ENCODE peak calls at places on chromosome 16, in eight cellular contexts. H is ovary, L is adrenal gland, Z is suprapubic skin, P is IMR-90, U is esophagus squamous epithelium, M is esophagus muscularis mucosa, F is prostate gland. A is an unnamed sample. For H3K27me3 and H3K4me1, the result is how much of the 10 kb centered on the place peaks cover.

GRCh38 chr16:48013476-48013875 is 142.3 kb downstream of the ABCC12 start:
- DNase-seq in H (no peak), L (no peak), Z (no peak), P (no peak), U (no peak), M (peak), F (no peak), A (no peak)

GRCh38 chr16:4306439-4307214 is 9.2 kb upstream of the GLIS2 start:
- DNase-seq in H (peak), L (no peak), Z (no peak), P (no peak), U (no peak), M (no peak), F (no peak), A (no peak)

GRCh38 chr16:24689128-24689527 is 40.3 kb upstream of the TNRC6A start:
- DNase-seq in H (no peak), L (peak), Z (no peak), P (peak), U (no peak), M (no peak), F (no peak), A (no peak)

GRCh38 chr16:86343111-86343642 is 167.2 kb upstream of the FOXF1 start:
- DNase-seq in H (peak), L (peak), Z (no peak), P (peak), U (no peak), M (peak), F (peak), A (no peak)

GRCh38 chr16:918068-918467 is 52.7 kb downstream of the LMF1 start:
- DNase-seq in H (no peak), L (no peak), Z (no peak), P (peak), U (no peak), M (no peak), F (no peak), A (no peak)

GRCh38 chr16:21260870-21261791 is 17.0 kb downstream of the CRYM start:
- DNase-seq in H (no peak), L (peak), Z (no peak), P (peak), U (no peak), M (no peak), F (no peak), A (no peak)

GRCh38 chr16:1745900-1746692 is 25.2 kb downstream of the NME3 start:
- DNase-seq in H (no peak), L (no peak), Z (no peak), P (peak), U (no peak), M (no peak), F (no peak), A (no peak)

GRCh38 chr16:24773771-24774427 is 44.4 kb downstream of the TNRC6A start:
- DNase-seq in H (no peak), L (no peak), Z (no peak), P (no peak), U (no peak), M (no peak), F (no peak), A (no peak)

GRCh38 chr16:89952551-89952950 is 4.0 kb downstream of the DEF8 start:
- DNase-seq in H (no peak), L (no peak), Z (no peak), P (no peak), U (no peak), M (no peak), F (no peak), A (no peak)

GRCh38 chr16:52463904-52464303 is 83.0 kb downstream of the TOX3 start:
- DNase-seq in H (no peak), L (no peak), Z (no peak), P (no peak), U (no peak), M (no peak), F (no peak), A (no peak)

GRCh38 chr16:88505405-88506082 is 52.5 kb downstream of the ZFPM1 start:
- DNase-seq in H (peak), L (peak), Z (no peak), P (no peak), U (no peak), M (no peak), F (no peak), A (no peak)

GRCh38 chr16:52611817-52612673 is 65.1 kb upstream of the TOX3 start:
- DNase-seq in H (no peak), L (no peak), Z (no peak), P (no peak), U (no peak), M (no peak), F (no peak), A (no peak)

GRCh38 chr16:49704586-49705155 is 151.2 kb downstream of the ZNF423 start:
- DNase-seq in H (no peak), L (no peak), Z (no peak), P (no peak), U (no peak), M (no peak), F (no peak), A (no peak)

GRCh38 chr16:86772231-86772510 is 193.8 kb downstream of the FOXL1 start:
- DNase-seq in H (no peak), L (no peak), Z (no peak), P (peak), U (no peak), M (no peak), F (no peak), A (no peak)

GRCh38 chr16:71401988-71402387 is 39.9 kb downstream of the TLE7 start:
- DNase-seq in H (no peak), L (no peak), Z (no peak), P (no peak), U (no peak), M (no peak), F (no peak), A (no peak)

GRCh38 chr16:67657017-67657608 is 2.9 kb downstream of the ACD start:
- DNase-seq in H (no peak), L (no peak), Z (no peak), P (no peak), U (no peak), M (no peak), F (no peak), A (no peak)

GRCh38 chr16:14069818-14070217 is 1.3 kb upstream of the MRTFB start:
- DNase-seq in H (no peak), L (no peak), Z (no peak), P (no peak), U (no peak), M (no peak), F (no peak), A (no peak)

GRCh38 chr16:16016388-16016964 is 67.1 kb downstream of the ABCC1 start:
- DNase-seq in H (no peak), L (no peak), Z (no peak), P (no peak), U (no peak), M (no peak), F (no peak), A (no peak)

GRCh38 chr16:29876578-29877249 is 13.7 kb upstream of the CDIPT start:
- DNase-seq in H (no peak), L (no peak), Z (no peak), P (no peak), U (no peak), M (no peak), F (no peak), A (no peak)
- H3K27me3 ChIP-seq in H (under half), L (under half), Z (under half), P (under half), U (under half), M (half or more), F (under half), A (half or more)

DNA sequence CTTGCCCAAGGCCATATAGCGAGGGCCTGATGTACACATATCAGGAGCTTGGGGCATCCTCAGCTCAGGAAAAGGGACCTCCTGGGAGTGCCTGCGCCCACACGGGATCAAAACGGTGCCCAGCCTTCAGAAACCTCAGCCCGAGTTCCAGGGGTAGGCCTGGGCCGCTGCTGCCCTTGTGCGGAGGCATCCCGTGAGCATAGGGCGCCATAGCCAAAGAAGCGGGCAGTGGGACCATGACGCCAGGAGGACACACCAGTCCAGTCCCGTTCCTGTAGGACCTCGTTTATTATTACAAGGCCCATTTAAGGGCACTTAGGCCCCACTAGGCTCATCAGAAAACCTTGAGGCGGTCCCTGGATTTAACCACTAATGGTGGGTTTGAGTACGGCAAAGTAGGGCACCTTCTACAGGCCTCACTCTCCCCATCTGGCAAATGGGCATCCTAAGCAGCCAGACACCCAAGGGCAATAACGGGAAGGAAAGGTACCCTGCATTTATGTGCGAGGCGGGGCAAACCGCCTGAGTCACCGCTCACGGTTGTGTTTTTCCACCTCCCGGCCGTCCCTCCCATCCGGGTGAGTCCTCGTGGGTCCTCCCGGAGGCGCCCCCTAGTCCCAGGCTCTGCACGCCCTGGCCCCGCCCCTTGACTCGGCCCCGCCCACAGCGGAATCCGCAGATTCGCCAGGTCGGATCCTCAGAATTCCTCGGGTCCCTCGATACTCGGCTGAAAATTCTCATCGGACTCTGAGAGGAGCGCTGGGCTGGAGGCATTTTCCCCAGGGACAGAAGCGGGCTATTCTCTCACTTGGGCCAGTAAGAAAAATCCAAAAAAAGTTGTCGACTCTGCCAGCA is 726 bp upstream of the SETD1A start:
- DNase-seq in H (peak), L (peak), Z (peak), P (peak), U (no peak), M (no peak), F (peak), A (peak)
- TF ChIP-seq POLR2A in H (no peak), L (no peak), Z (no peak), P (no peak), U (no peak), M (no peak), F (no peak), A (no peak)

GRCh38 chr16:35745191-35745590 is 2285.8 kb downstream of the TP53TG3F start:
- DNase-seq in H (no peak), L (no peak), Z (no peak), P (no peak), U (no peak), M (no peak), F (no peak), A (no peak)
- H3K4me1 ChIP-seq in H (under half), L (under half), Z (under half), P (under half), U (under half), M (under half), F (under half), A (under half)

GRCh38 chr16:55391760-55392375 is 67.9 kb downstream of the IRX6 start:
- DNase-seq in H (no peak), L (no peak), Z (no peak), P (no peak), U (no peak), M (no peak), F (no peak), A (no peak)

GRCh38 chr16:55390838-55391237 is 66.8 kb downstream of the IRX6 start:
- DNase-seq in H (no peak), L (no peak), Z (no peak), P (no peak), U (no peak), M (no peak), F (no peak), A (no peak)

GRCh38 chr16:55392701-55393100 is 68.7 kb downstream of the IRX6 start:
- DNase-seq in H (no peak), L (no peak), Z (no peak), P (no peak), U (no peak), M (no peak), F (no peak), A (no peak)

GRCh38 chr16:55389426-55390073 is 65.5 kb downstream of the IRX6 start:
- DNase-seq in H (no peak), L (no peak), Z (no peak), P (no peak), U (no peak), M (no peak), F (no peak), A (no peak)

DNA sequence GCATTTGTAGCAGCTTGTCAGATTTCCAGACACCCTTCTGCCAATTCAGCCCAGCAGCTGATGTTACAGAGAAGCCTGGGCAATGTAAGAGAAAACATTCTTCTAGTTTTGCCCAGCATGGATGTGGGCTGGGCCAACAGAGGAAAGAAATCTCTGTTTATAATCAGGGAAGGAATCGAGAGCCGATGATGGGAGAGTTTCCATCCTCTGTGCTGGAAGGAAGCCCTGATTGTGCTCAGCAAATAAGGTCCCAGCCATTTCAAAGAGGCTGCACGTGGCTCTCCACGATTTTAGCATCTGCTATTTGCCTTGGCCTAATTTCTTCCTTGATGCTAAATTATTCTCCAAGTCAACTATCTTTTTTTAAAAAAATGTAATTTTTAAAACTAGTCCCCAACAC is 70.0 kb downstream of the IRX6 start:
- DNase-seq in H (no peak), L (no peak), Z (no peak), P (no peak), U (no peak), M (no peak), F (no peak), A (no peak)
- H3K27me3 ChIP-seq in H (under half), L (under half), Z (under half), P (under half), U (under half), M (under half), F (under half), A (under half)

GRCh38 chr16:59632266-59632855 is 898.2 kb upstream of the GOT2 start:
- DNase-seq in H (no peak), L (peak), Z (no peak), P (peak), U (no peak), M (no peak), F (no peak), A (no peak)
- TF ChIP-seq POLR2A in H (no peak), L (no peak), Z (no peak), P (no peak), U (no peak), M (no peak), F (no peak), A (no peak)

DNA sequence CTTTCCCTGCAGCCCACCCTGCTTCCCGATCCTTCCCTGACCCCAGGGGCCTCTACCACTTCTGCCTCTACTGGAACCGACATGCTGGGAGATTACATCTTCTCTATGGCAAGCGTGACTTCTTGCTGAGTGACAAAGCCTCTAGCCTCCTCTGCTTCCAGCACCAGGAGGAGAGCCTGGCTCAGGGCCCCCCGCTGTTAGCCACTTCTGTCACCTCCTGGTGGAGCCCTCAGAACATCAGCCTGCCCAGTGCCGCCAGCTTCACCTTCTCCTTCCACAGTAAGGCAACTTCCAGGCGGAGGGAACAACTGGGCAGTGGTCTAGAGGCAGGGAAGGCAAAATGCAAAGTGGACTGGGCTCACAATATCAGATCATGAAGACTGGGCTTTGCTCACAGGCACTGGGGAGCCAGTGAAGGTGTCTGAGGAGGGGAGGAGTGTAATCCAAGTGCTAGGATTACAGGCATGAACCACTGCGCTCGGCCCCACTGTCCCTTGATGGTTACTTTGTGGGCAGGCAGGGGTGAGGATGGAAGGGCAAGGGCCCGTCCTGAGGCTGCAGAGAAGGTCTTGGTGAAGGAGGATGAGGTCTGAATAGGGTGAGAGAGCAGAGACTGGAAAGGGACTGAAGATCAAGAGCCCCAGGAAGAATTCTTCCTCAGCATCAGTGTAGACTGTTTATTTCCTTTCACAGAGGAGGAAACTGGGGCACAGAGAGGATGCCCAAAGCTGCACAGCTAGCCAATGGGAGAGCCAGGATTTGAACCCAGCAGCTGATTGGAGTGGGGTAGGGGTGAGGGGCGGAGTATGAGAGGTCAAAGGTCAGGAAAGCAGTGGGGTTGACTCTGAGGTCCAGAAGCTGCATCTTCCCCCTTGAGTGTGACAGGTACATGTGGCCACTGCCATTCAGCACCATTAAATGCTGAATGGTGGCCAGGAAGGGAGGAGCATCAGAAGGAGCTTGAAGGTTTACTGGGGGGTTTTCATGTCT is 16.5 kb upstream of the ADGRG3 start:
- DNase-seq in H (no peak), L (no peak), Z (no peak), P (no peak), U (no peak), M (no peak), F (no peak), A (no peak)
- H3K4me1 ChIP-seq in H (under half), L (under half), Z (under half), P (under half), U (under half), M (under half), F (under half), A (under half)

GRCh38 chr16:66300501-66300900 is 66.0 kb upstream of the CDH5 start:
- DNase-seq in H (no peak), L (no peak), Z (peak), P (no peak), U (no peak), M (no peak), F (no peak), A (no peak)
- H3K27me3 ChIP-seq in H (under half), L (under half), Z (under half), P (half or more), U (under half), M (under half), F (under half), A (under half)

GRCh38 chr16:30651124-30652004 is 604 bp downstream of the PRR14 start:
- DNase-seq in H (peak), L (peak), Z (peak), P (peak), U (no peak), M (peak), F (peak), A (peak)
- TF ChIP-seq POLR2A in H (peak), L (peak), Z (no peak), P (no peak), U (no peak), M (no peak), F (peak), A (no peak)

A was measured in tibial nerve.